ENCODE peak calls at places on chromosomes 13 and 19, in seven cellular contexts. Y is Karpas-422, U is PC-3, J is fibroblast of lung, R is uterus, A is GM23248, D is endothelial cell of umbilical vein. Q is an unnamed sample. For H3K4me1 and H3K9me3, the result is how much of the 10 kb centered on the place peaks cover.

GRCh38 chr13:26019881-26020535 is 31.8 kb downstream of the SHISA2 start:
- DNase-seq in U (peak), R (no peak), J (peak), Y (no peak), A (peak), D (peak), Q (no peak)

GRCh38 chr19:45152504-45153338 is 8.1 kb downstream of the NKPD1 start:
- DNase-seq in Y (no peak), A (peak), D (peak), R (peak), J (peak), U (no peak), Q (peak)

GRCh38 chr13:27658569-27658968 is 36.9 kb downstream of the POLR1D start:
- DNase-seq in D (peak), A (peak), J (peak), R (no peak), U (peak), Y (no peak), Q (no peak)

GRCh38 chr19:51681286-51681956 is 11.7 kb upstream of the SPACA6 start:
- DNase-seq in R (no peak), J (peak), A (no peak), D (no peak), Y (peak), U (peak), Q (no peak)

GRCh38 chr13:51158365-51158764 is 47.3 kb upstream of the C13orf42 start:
- DNase-seq in U (no peak), Y (peak), A (no peak), D (no peak), R (no peak), J (no peak), Q (no peak)

GRCh38 chr19:46599716-46600392 is 1.3 kb upstream of the CALM3 start:
- DNase-seq in U (no peak), J (no peak), A (no peak), R (no peak), D (no peak), Y (peak), Q (no peak)

GRCh38 chr19:55220525-55220924 is 8.0 kb downstream of the TMEM86B start:
- DNase-seq in D (no peak), J (no peak), Y (no peak), A (peak), R (no peak), U (no peak), Q (no peak)

GRCh38 chr19:44356383-44357111 is at the start of gene ZNF112:
- DNase-seq in U (peak), D (peak), Y (no peak), A (peak), R (peak), J (peak), Q (peak)

GRCh38 chr19:41872384-41872774 is 4.7 kb upstream of the CD79A start:
- DNase-seq in A (no peak), R (no peak), D (no peak), Y (peak), J (peak), U (no peak), Q (no peak)

GRCh38 chr13:91595677-91596076 is 197.3 kb downstream of the GPC5 start:
- DNase-seq in J (no peak), Y (no peak), A (no peak), D (no peak), R (no peak), U (no peak), Q (no peak)

GRCh38 chr19:49968279-49968922 is 7.4 kb upstream of the SIGLEC11 start:
- DNase-seq in D (no peak), R (no peak), A (peak), Y (no peak), U (no peak), J (no peak), Q (no peak)

GRCh38 chr13:76157926-76158325 is 521.8 kb downstream of the LMO7 start:
- DNase-seq in A (no peak), D (no peak), R (no peak), J (no peak), U (no peak), Y (no peak), Q (no peak)

GRCh38 chr19:3670258-3670795 is 29.9 kb downstream of the PIP5K1C start:
- DNase-seq in U (no peak), R (peak), A (peak), D (peak), J (peak), Y (no peak), Q (no peak)

GRCh38 chr13:32468502-32469147 is 40.7 kb upstream of the N4BP2L1 start:
- DNase-seq in A (no peak), U (no peak), D (no peak), R (no peak), Y (no peak), J (no peak), Q (no peak)

GRCh38 chr19:33216198-33216830 is 9.3 kb downstream of the SLC7A10 start:
- DNase-seq in R (no peak), Y (peak), D (no peak), A (no peak), J (no peak), U (no peak), Q (no peak)

GRCh38 chr19:17739121-17739875 is 12.0 kb upstream of the FCHO1 start:
- DNase-seq in J (no peak), R (no peak), A (no peak), D (no peak), U (no peak), Y (peak), Q (no peak)

GRCh38 chr13:100510208-100510997 is 78.2 kb downstream of the GGACT start:
- DNase-seq in J (no peak), Y (no peak), A (no peak), D (no peak), R (no peak), U (no peak), Q (no peak)

GRCh38 chr13:31951215-31951678 is 80.3 kb upstream of the FRY start:
- DNase-seq in R (no peak), Y (no peak), J (no peak), A (peak), U (peak), D (no peak), Q (peak)

GRCh38 chr13:33313504-33313903 is 27.9 kb upstream of the STARD13 start:
- DNase-seq in Y (no peak), J (no peak), U (no peak), A (no peak), R (no peak), D (no peak), Q (no peak)

GRCh38 chr13:36965767-36966166 is 33.4 kb downstream of the ALG5 start:
- DNase-seq in D (peak), Y (no peak), A (peak), J (peak), R (no peak), U (peak), Q (no peak)

GRCh38 chr13:101150998-101151397 is 265.3 kb downstream of the NALCN start:
- DNase-seq in J (peak), D (peak), U (no peak), Y (peak), A (peak), R (no peak), Q (no peak)

GRCh38 chr13:112545866-112546265 is 42.1 kb downstream of the TUBGCP3 start:
- DNase-seq in A (peak), D (peak), R (no peak), Y (no peak), U (no peak), J (peak), Q (no peak)

GRCh38 chr13:100848304-100848703 is 173.7 kb upstream of the TMTC4 start:
- DNase-seq in Y (no peak), J (no peak), D (no peak), R (no peak), A (no peak), U (no peak), Q (no peak)

GRCh38 chr13:27023385-27023784 is 148.2 kb downstream of the USP12 start:
- DNase-seq in Y (no peak), J (no peak), U (no peak), R (no peak), D (no peak), A (no peak), Q (no peak)

GRCh38 chr19:2656533-2656932 is 46.0 kb downstream of the GNG7 start:
- DNase-seq in R (no peak), Y (no peak), U (no peak), D (no peak), J (no peak), A (no peak), Q (no peak)

GRCh38 chr19:31126236-31126635 is 223.0 kb downstream of the TSHZ3 start:
- DNase-seq in Y (no peak), A (peak), R (no peak), D (no peak), J (no peak), U (no peak), Q (peak)

GRCh38 chr13:106118996-106119395 is 416.5 kb downstream of the EFNB2 start:
- DNase-seq in D (peak), A (no peak), R (no peak), U (no peak), Y (no peak), J (no peak), Q (no peak)

GRCh38 chr19:42313096-42313839 is at the start of gene TMEM145:
- DNase-seq in Y (peak), U (no peak), R (no peak), J (peak), D (peak), A (peak), Q (peak)

GRCh38 chr13:44523176-44524017 is 52.7 kb downstream of the TSC22D1 start:
- DNase-seq in D (peak), A (peak), J (peak), U (peak), Y (no peak), R (no peak), Q (no peak)

GRCh38 chr13:51444922-51445321 is 7.9 kb downstream of the INTS6 start:
- DNase-seq in R (no peak), U (peak), Y (no peak), J (peak), A (peak), D (peak), Q (no peak)

GRCh38 chr13:98958443-98958794 is 19.4 kb downstream of the DOCK9 start:
- DNase-seq in R (no peak), Y (no peak), U (no peak), D (no peak), A (no peak), J (no peak), Q (no peak)

GRCh38 chr13:64910061-64910460 is 2320.1 kb downstream of the PCDH9 start:
- DNase-seq in D (no peak), R (no peak), Y (no peak), U (no peak), J (no peak), A (peak), Q (no peak)

GRCh38 chr13:39767791-39768564 is 112.5 kb downstream of the COG6 start:
- DNase-seq in U (no peak), Y (no peak), R (no peak), J (no peak), A (no peak), D (no peak), Q (peak)

GRCh38 chr19:38653028-38653571 is 5.7 kb downstream of the ACTN4 start:
- DNase-seq in Y (no peak), A (peak), J (peak), U (no peak), D (peak), R (no peak), Q (peak)
- H3K4me1 ChIP-seq in Y (half or more), A (half or more), J (half or more), U (half or more), D (half or more), R (under half), Q (under half)

GRCh38 chr19:15828121-15828620 is 12.7 kb upstream of the OR10H1 start:
- DNase-seq in Y (no peak), R (no peak), U (no peak), D (no peak), A (no peak), J (no peak), Q (no peak)

GRCh38 chr19:15829786-15830185 is 14.3 kb upstream of the OR10H1 start:
- DNase-seq in R (no peak), Y (no peak), A (no peak), U (no peak), D (no peak), J (no peak), Q (no peak)

GRCh38 chr19:15829277-15829770 is 13.9 kb upstream of the OR10H1 start:
- DNase-seq in J (no peak), U (no peak), R (no peak), A (no peak), Y (no peak), D (no peak), Q (no peak)

GRCh38 chr19:15836345-15836594 is 20.8 kb upstream of the OR10H1 start:
- DNase-seq in J (peak), R (no peak), Y (no peak), U (no peak), D (peak), A (peak), Q (no peak)

GRCh38 chr19:15831626-15832025 is 16.2 kb upstream of the OR10H1 start:
- DNase-seq in A (no peak), R (no peak), J (no peak), U (no peak), Y (no peak), D (no peak), Q (no peak)
- H3K9me3 ChIP-seq in A (under half), R (under half), J (under half), U (under half), Y (under half), D (under half), Q (under half)

GRCh38 chr13:114025432-114026127 is 51.7 kb upstream of the C13orf46 start:
- DNase-seq in Y (no peak), A (no peak), U (no peak), J (peak), R (peak), D (no peak), Q (no peak)

GRCh38 chr13:114026128-114026880 is 52.4 kb upstream of the C13orf46 start:
- DNase-seq in D (no peak), J (no peak), R (no peak), U (no peak), A (no peak), Y (no peak), Q (no peak)

GRCh38 chr13:114027826-114028225 is 54.0 kb upstream of the C13orf46 start:
- DNase-seq in A (no peak), R (no peak), Y (no peak), U (no peak), D (no peak), J (no peak), Q (no peak)

GRCh38 chr13:114024603-114025431 is 50.9 kb upstream of the C13orf46 start:
- DNase-seq in U (no peak), R (no peak), D (no peak), J (no peak), Y (peak), A (no peak), Q (no peak)

GRCh38 chr13:114027046-114027760 is 53.3 kb upstream of the C13orf46 start:
- DNase-seq in U (no peak), J (peak), R (no peak), A (no peak), D (peak), Y (peak), Q (no peak)
- H3K4me3 ChIP-seq in U (no peak), J (no peak), R (no peak), A (no peak), D (no peak), Y (no peak), Q (no peak)

DNA sequence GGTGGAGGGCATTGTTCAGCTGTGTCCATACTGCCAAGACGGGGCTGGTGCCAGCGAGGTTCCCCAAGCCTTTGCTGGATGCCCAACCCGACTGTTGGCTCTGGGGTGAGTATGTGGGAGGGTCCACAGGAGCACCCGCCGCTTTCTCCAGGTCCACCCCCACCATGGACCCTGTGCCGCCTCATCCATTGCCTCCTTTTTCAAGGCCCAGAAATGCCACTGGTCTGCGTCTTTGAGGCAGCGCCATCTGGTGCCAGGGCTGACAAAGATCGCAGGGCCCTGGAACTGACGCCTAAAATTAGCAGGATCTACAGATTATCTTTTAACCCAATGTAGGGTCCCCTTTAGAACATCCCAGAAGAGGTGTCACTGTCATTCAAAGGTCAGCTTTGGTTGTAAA is 34.6 kb downstream of the NFIX start:
- DNase-seq in J (no peak), Y (peak), A (peak), U (peak), R (no peak), D (peak), Q (peak)
- H3K4me1 ChIP-seq in J (under half), Y (under half), A (half or more), U (half or more), R (under half), D (under half), Q (under half)

Q was measured in small intestine.